ENCODE peak calls at places on chromosomes 6 and 20, in eight cellular contexts. F is H4; B is SK-N-MC; W is sciatic nerve; X is endothelial cell; P is stimulated activated CD8-positive, alpha-beta memory T cell treated with anti-CD3 and anti-CD28 coated beads, Interleukin-12 subunit alpha, Interleukin-12 subunit beta, amount 100 ng/mL, for 4 hours; Z is lower lobe of right lung; Q is NT2/D1. C is an unnamed sample.

GRCh38 chr6:117487831-117488230 is 5.4 kb downstream of the DCBLD1 start:
- DNase-seq in P (no peak), X (no peak), F (no peak), Q (no peak), W (no peak), Z (no peak), B (no peak), C (no peak)

GRCh38 chr6:24283043-24283985 is 74.5 kb downstream of the DCDC2 start:
- DNase-seq in F (peak), P (no peak), W (peak), X (peak), B (peak), Z (peak), Q (peak), C (peak)

GRCh38 chr6:20205722-20206154 is 6.5 kb downstream of the MBOAT1 start:
- DNase-seq in B (no peak), Z (no peak), F (no peak), Q (no peak), X (no peak), W (no peak), P (no peak), C (no peak)

GRCh38 chr20:54133434-54134427 is 40.1 kb downstream of the CYP24A1 start:
- DNase-seq in F (peak), Q (no peak), W (no peak), X (no peak), B (no peak), Z (no peak), P (no peak), C (no peak)

GRCh38 chr20:43667341-43668132 is 623 bp downstream of the MYBL2 start:
- DNase-seq in Q (peak), B (no peak), P (no peak), F (no peak), W (no peak), X (peak), Z (no peak), C (no peak)

GRCh38 chr20:9617940-9618339 is 103.5 kb downstream of the LAMP5 start:
- DNase-seq in Q (peak), Z (no peak), P (no peak), B (peak), W (no peak), X (peak), F (peak), C (peak)

GRCh38 chr20:44866703-44867335 is 18.7 kb upstream of the YWHAB start:
- DNase-seq in P (no peak), W (no peak), Q (no peak), B (no peak), X (no peak), Z (no peak), F (no peak), C (no peak)

GRCh38 chr6:72787521-72788031 is 165.7 kb downstream of the KCNQ5 start:
- DNase-seq in Q (no peak), W (no peak), X (no peak), Z (no peak), F (peak), B (no peak), P (no peak), C (no peak)

GRCh38 chr6:34584694-34585093 is 28.6 kb upstream of the SPDEF start:
- DNase-seq in W (no peak), P (no peak), B (no peak), Q (no peak), F (no peak), X (no peak), Z (no peak), C (no peak)

GRCh38 chr6:110608151-110608550 is 131.7 kb upstream of the SLC22A16 start:
- DNase-seq in P (no peak), X (no peak), Z (no peak), F (no peak), Q (no peak), W (no peak), B (no peak), C (no peak)

GRCh38 chr6:126033696-126034095 is 47.4 kb downstream of the TRMT11 start:
- DNase-seq in X (peak), Z (no peak), P (no peak), F (peak), B (peak), W (no peak), Q (peak), C (no peak)

GRCh38 chr6:140486468-140487361 is 1112.3 kb upstream of the CITED2 start:
- DNase-seq in W (no peak), F (no peak), Q (no peak), X (no peak), B (no peak), P (no peak), Z (no peak), C (no peak)

GRCh38 chr6:111565316-111566221 is 40.1 kb downstream of the TRAF3IP2 start:
- DNase-seq in B (no peak), F (no peak), P (no peak), W (no peak), Q (no peak), X (no peak), Z (no peak), C (peak)

GRCh38 chr6:47428746-47429664 is 48.6 kb upstream of the CD2AP start:
- DNase-seq in Q (peak), B (no peak), P (no peak), F (no peak), Z (no peak), X (no peak), W (no peak), C (no peak)

GRCh38 chr20:62994850-62995249 is 11.9 kb downstream of the BHLHE23 start:
- DNase-seq in X (no peak), Q (no peak), P (no peak), W (no peak), F (no peak), B (no peak), Z (no peak), C (no peak)

GRCh38 chr6:56595490-56596122 is 47.1 kb downstream of the DST start:
- DNase-seq in W (peak), P (no peak), Z (no peak), Q (peak), X (peak), B (peak), F (peak), C (peak)

GRCh38 chr20:49183444-49183843 is 4.7 kb downstream of the STAU1 start:
- DNase-seq in Q (no peak), W (no peak), P (no peak), B (no peak), Z (no peak), F (no peak), X (no peak), C (no peak)

GRCh38 chr6:23218751-23219150 is 649.4 kb downstream of the HDGFL1 start:
- DNase-seq in X (peak), F (no peak), Q (peak), Z (no peak), W (no peak), P (no peak), B (no peak), C (peak)

GRCh38 chr6:118548136-118548535 is at the start of gene PLN:
- DNase-seq in Q (no peak), W (no peak), F (no peak), B (no peak), P (no peak), X (no peak), Z (no peak), C (no peak)

GRCh38 chr6:166796610-166797009 is 159.7 kb downstream of the RNASET2 start:
- DNase-seq in F (no peak), Z (no peak), B (no peak), Q (no peak), X (no peak), W (no peak), P (no peak), C (no peak)

GRCh38 chr6:110221738-110222137 is 41.5 kb downstream of the CDC40 start:
- DNase-seq in F (no peak), W (no peak), Z (no peak), P (no peak), X (no peak), Q (no peak), B (no peak), C (no peak)

GRCh38 chr6:113672691-113673149 is 184.4 kb upstream of the MARCKS start:
- DNase-seq in F (peak), W (peak), Z (peak), Q (no peak), P (no peak), X (no peak), B (no peak), C (no peak)

GRCh38 chr6:87237804-87238203 is 82.4 kb downstream of the ZNF292 start:
- DNase-seq in X (no peak), W (no peak), Q (no peak), F (peak), B (no peak), P (no peak), Z (no peak), C (no peak)

GRCh38 chr6:16544006-16544405 is 217.3 kb downstream of the ATXN1 start:
- DNase-seq in P (no peak), Z (no peak), Q (no peak), W (no peak), B (no peak), X (peak), F (no peak), C (no peak)

GRCh38 chr20:7520361-7520760 is 419.9 kb downstream of the HAO1 start:
- DNase-seq in W (no peak), B (no peak), Z (no peak), Q (no peak), F (no peak), X (no peak), P (no peak), C (no peak)

GRCh38 chr20:17940447-17940971 is 28.1 kb downstream of the SNX5 start:
- DNase-seq in Z (no peak), X (no peak), F (no peak), W (no peak), B (no peak), P (no peak), Q (no peak), C (no peak)

GRCh38 chr6:84426002-84426705 is 198.7 kb upstream of the CEP162 start:
- DNase-seq in W (no peak), Q (no peak), B (no peak), X (no peak), Z (no peak), F (no peak), P (no peak), C (no peak)

GRCh38 chr6:119339941-119340456 is 9.6 kb downstream of the MAN1A1 start:
- DNase-seq in Z (peak), W (no peak), Q (no peak), X (no peak), B (no peak), F (no peak), P (no peak), C (no peak)

GRCh38 chr6:131169613-131170012 is 34.3 kb downstream of the AKAP7 start:
- DNase-seq in Q (no peak), P (no peak), W (no peak), Z (no peak), X (no peak), B (no peak), F (no peak), C (no peak)